ENCODE peak calls at places on chromosome 22, in four cellular contexts. D is HepG2, G is GM12878, C is K562. E is an unnamed sample.

GRCh38 chr22:18109410-18110193 is 1.0 kb upstream of the TUBA8 start:
- DNase-seq in D (no peak), G (no peak), C (no peak), E (no peak)

GRCh38 chr22:26663374-26663923 is 6.1 kb downstream of the MIAT start:
- DNase-seq in D (no peak), G (no peak), C (no peak), E (no peak)

GRCh38 chr22:24968066-24968561 is 15.6 kb downstream of the KIAA1671 start:
- DNase-seq in D (no peak), G (no peak), C (no peak), E (no peak)

GRCh38 chr22:50032941-50033601 is 20.5 kb upstream of the IL17REL start:
- DNase-seq in D (no peak), G (no peak), C (no peak), E (no peak)

GRCh38 chr22:49676783-49677494 is 150.7 kb downstream of the BRD1 start:
- DNase-seq in D (no peak), G (no peak), C (no peak), E (no peak)

GRCh38 chr22:38104084-38104483 is 6.4 kb downstream of the BAIAP2L2 start:
- DNase-seq in D (no peak), G (no peak), C (peak; percentile 49), E (peak; percentile 76)

GRCh38 chr22:32413715-32414114 is 1.7 kb upstream of the RTCB start:
- DNase-seq in D (peak; percentile 24), G (no peak), C (no peak), E (peak; percentile 46)

GRCh38 chr22:44582016-44582415 is 84.0 kb upstream of the RTL6 start:
- DNase-seq in D (no peak), G (no peak), C (no peak), E (no peak)

GRCh38 chr22:17880468-17880867 is 106.2 kb upstream of the BID start:
- DNase-seq in D (no peak), G (no peak), C (no peak), E (no peak)

GRCh38 chr22:26756675-26757293 is 99.4 kb downstream of the MIAT start:
- DNase-seq in D (no peak), G (no peak), C (peak; percentile 82), E (peak; percentile 82)

GRCh38 chr22:16963189-16963945 is 44.7 kb downstream of the GAB4 start:
- DNase-seq in D (no peak), G (no peak), C (peak; percentile 12), E (peak; percentile 6)

GRCh38 chr22:49327411-49327810 is 500.3 kb downstream of the BRD1 start:
- DNase-seq in D (no peak), G (no peak), C (no peak), E (no peak)

GRCh38 chr22:26484360-26484706 is 656 bp downstream of the SRRD start:
- DNase-seq in D (no peak), G (no peak), C (peak; percentile 20), E (no peak)

GRCh38 chr22:44389181-44389580 is 76.4 kb upstream of the SHISAL1 start:
- DNase-seq in D (no peak), G (no peak), C (no peak), E (no peak)

GRCh38 chr22:18996376-18996900 is 60.3 kb upstream of the PRODH start:
- DNase-seq in D (no peak), G (no peak), C (no peak), E (no peak)

GRCh38 chr22:38831166-38831945 is 12.5 kb downstream of the NPTXR start:
- DNase-seq in D (no peak), G (no peak), C (no peak), E (no peak)

GRCh38 chr22:42461511-42461910 is 29.3 kb upstream of the NFAM1 start:
- DNase-seq in D (no peak), G (no peak), C (no peak), E (no peak)

GRCh38 chr22:27377901-27378300 is 423.7 kb downstream of the MN1 start:
- DNase-seq in D (no peak), G (no peak), C (no peak), E (no peak)

GRCh38 chr22:31906086-31906485 is 38.2 kb upstream of the YWHAH start:
- DNase-seq in D (no peak), G (no peak), C (no peak), E (no peak)

GRCh38 chr22:20087319-20088262 is 7.5 kb downstream of the DGCR8 start:
- DNase-seq in D (no peak), G (no peak), C (no peak), E (no peak)

GRCh38 chr22:43967069-43967468 is 11.8 kb downstream of the SAMM50 start:
- DNase-seq in D (no peak), G (no peak), C (no peak), E (no peak)

GRCh38 chr22:20636075-20636812 is 128.8 kb downstream of the MED15 start:
- DNase-seq in D (no peak), G (no peak), C (no peak), E (no peak)

GRCh38 chr22:38981659-38982007 is 514 bp upstream of the APOBEC3B start:
- DNase-seq in D (no peak), G (no peak), C (no peak), E (no peak)

GRCh38 chr22:28464179-28464578 is 215.5 kb downstream of the TTC28 start:
- DNase-seq in D (no peak), G (no peak), C (no peak), E (no peak)

GRCh38 chr22:50175921-50176849 is 5.7 kb downstream of the PANX2 start:
- DNase-seq in D (no peak), G (no peak), C (no peak), E (no peak)

GRCh38 chr22:30990675-30991074 is 21.6 kb downstream of the TUG1 start:
- DNase-seq in D (no peak), G (no peak), C (no peak), E (no peak)

GRCh38 chr22:28815101-28815500 is 14.7 kb upstream of the XBP1 start:
- DNase-seq in D (no peak), G (no peak), C (no peak), E (no peak)

GRCh38 chr22:30188911-30189310 is 57.6 kb downstream of the LIF start:
- DNase-seq in D (peak; percentile 57), G (no peak), C (no peak), E (no peak)

GRCh38 chr22:38325575-38325974 is 8.3 kb upstream of the CSNK1E start:
- DNase-seq in D (no peak), G (no peak), C (no peak), E (no peak)

GRCh38 chr22:20551805-20552449 is 44.5 kb downstream of the MED15 start:
- DNase-seq in D (peak; percentile 53), G (no peak), C (no peak), E (no peak)

GRCh38 chr22:41682033-41682807 is 6.4 kb downstream of the SNU13 start:
- DNase-seq in D (peak; percentile 80), G (peak; percentile 66), C (peak; percentile 87), E (no peak)

GRCh38 chr22:41181349-41182241 is 23.5 kb upstream of the L3MBTL2 start:
- DNase-seq in D (no peak), G (no peak), C (no peak), E (no peak)

GRCh38 chr22:30187726-30188407 is 58.7 kb downstream of the LIF start:
- DNase-seq in D (no peak), G (no peak), C (no peak), E (no peak)

GRCh38 chr22:50684986-50685385 is 12.4 kb downstream of the SHANK3 start:
- DNase-seq in D (no peak), G (no peak), C (no peak), E (no peak)

GRCh38 chr22:50236731-50237409 is 8.0 kb downstream of the TUBGCP6 start:
- DNase-seq in D (no peak), G (no peak), C (no peak), E (no peak)

GRCh38 chr22:26783886-26784285 is 126.5 kb downstream of the MIAT start:
- DNase-seq in D (no peak), G (no peak), C (no peak), E (no peak)

GRCh38 chr22:19515654-19516377 is 8.4 kb downstream of the CLDN5 start:
- DNase-seq in D (no peak), G (no peak), C (no peak), E (no peak)

GRCh38 chr22:48135641-48136040 is 1373.2 kb downstream of the TBC1D22A start:
- DNase-seq in D (no peak), G (no peak), C (no peak), E (no peak)

GRCh38 chr22:48138855-48139254 is 1376.4 kb downstream of the TBC1D22A start:
- DNase-seq in D (no peak), G (no peak), C (no peak), E (no peak)

GRCh38 chr22:48138427-48138826 is 1376.0 kb downstream of the TBC1D22A start:
- DNase-seq in D (no peak), G (no peak), C (no peak), E (no peak)

GRCh38 chr22:48139776-48140175 is 1377.3 kb downstream of the TBC1D22A start:
- DNase-seq in D (no peak), G (no peak), C (no peak), E (no peak)

DNA sequence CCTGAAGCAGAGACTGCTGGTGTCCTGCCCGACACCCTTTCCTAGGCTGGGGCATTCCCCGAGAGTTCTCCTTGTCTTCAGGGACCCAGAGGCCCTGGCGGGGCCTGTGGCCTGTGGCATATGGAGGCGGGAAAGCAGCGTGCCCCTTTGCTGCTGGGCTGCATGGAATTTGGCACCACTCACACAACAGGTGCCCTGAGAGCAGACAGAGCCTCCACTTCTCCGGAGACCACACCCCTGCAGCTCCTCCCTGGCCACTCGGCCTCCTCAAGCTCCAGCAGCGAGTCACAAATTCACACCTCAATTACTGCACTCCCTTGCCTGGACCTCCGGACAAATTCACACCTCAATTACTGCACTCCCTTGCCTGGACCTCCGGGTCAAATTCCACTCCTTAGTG is 1375.2 kb downstream of the TBC1D22A start:
- DNase-seq in D (no peak), G (no peak), C (no peak), E (no peak)
- TF ChIP-seq TARDBP in D (no peak), G (no peak), C (no peak), E (no peak)

GRCh38 chr22:46193898-46194310 is 43.6 kb downstream of the PPARA start:
- DNase-seq in D (no peak), G (no peak), C (peak; percentile 75), E (no peak)
- TF ChIP-seq TARDBP in D (no peak), G (no peak), C (no peak), E (no peak)

GRCh38 chr22:23183107-23183698 is 2.9 kb downstream of the BCR start:
- DNase-seq in D (peak; percentile 47), G (no peak), C (peak; percentile 92), E (peak; percentile 68)
- TF ChIP-seq TARDBP in D (no peak), G (no peak), C (no peak), E (no peak)

DNA sequence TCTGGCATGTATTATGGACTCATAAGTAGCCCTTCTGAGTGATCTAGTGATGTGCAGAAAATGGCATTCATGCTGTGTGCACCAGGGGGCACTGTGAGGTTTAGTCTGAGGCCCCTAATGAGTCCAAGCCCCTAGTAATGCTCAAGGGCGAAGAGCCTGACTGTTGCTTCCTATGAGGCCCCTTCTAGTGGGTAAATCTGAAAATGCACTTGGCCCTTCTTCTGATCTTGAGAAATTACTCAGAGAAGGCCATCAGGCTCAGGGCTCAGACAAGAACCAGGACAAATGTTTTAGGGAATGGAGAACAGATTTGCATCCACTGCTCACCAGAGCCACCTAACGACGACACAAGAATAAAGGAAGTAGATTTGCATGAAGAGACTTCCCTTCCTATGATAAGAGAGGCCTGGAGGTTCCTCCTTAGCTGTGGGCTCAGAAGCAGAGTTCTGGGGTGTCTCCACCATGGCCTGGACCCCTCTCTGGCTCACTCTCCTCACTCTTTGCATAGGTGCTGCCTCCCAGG is 75.8 kb downstream of the GGTLC2 start:
- DNase-seq in D (peak; percentile 32), G (peak; percentile 57), C (peak; percentile 93), E (peak; percentile 78)
- TF ChIP-seq TARDBP in D (no peak), G (no peak), C (no peak), E (no peak)

E was measured in HEK293T.